ENCODE peak calls at places on chromosomes 13 and 19, in seven cellular contexts. F, S, U, N, M, H and T are unnamed samples.

GRCh38 chr19:3136684-3137055 is 837 bp downstream of the GNA15 start:
- DNase-seq in F (no peak), S (no peak), U (no peak), N (no peak), M (no peak), H (no peak), T (no peak)

GRCh38 chr13:36130542-36131214 is 504 bp downstream of the DCLK1 start:
- DNase-seq in F (no peak), S (peak; percentile 18), U (peak; percentile 45), N (no peak), M (peak; percentile 77), H (no peak), T (peak; percentile 30)

GRCh38 chr13:36133950-36134349 is 2.8 kb upstream of the DCLK1 start:
- DNase-seq in F (no peak), S (no peak), U (no peak), N (no peak), M (peak; percentile 20), H (no peak), T (no peak)

GRCh38 chr19:33264881-33265445 is 37.4 kb downstream of the CEBPA start:
- DNase-seq in F (no peak), S (no peak), U (no peak), N (no peak), M (no peak), H (no peak), T (no peak)

GRCh38 chr13:26377038-26377437 is 123.1 kb downstream of the CDK8 start:
- DNase-seq in F (peak; percentile 3), S (no peak), U (no peak), N (peak; percentile 8), M (peak; percentile 81), H (peak; percentile 44), T (no peak)

GRCh38 chr19:49061445-49061844 is 3.2 kb downstream of the NTF4 start:
- DNase-seq in F (no peak), S (no peak), U (no peak), N (no peak), M (no peak), H (no peak), T (no peak)

GRCh38 chr13:30301827-30302226 is 5.5 kb downstream of the KATNAL1 start:
- DNase-seq in F (no peak), S (no peak), U (no peak), N (no peak), M (no peak), H (no peak), T (no peak)

GRCh38 chr19:5337886-5338595 is 2.6 kb downstream of the PTPRS start:
- DNase-seq in F (no peak), S (no peak), U (no peak), N (no peak), M (no peak), H (no peak), T (no peak)

GRCh38 chr19:49690073-49690655 is 752 bp upstream of the CPT1C start:
- DNase-seq in F (no peak), S (no peak), U (no peak), N (no peak), M (peak; percentile 34), H (no peak), T (no peak)

GRCh38 chr13:40109324-40109958 is 454.0 kb downstream of the COG6 start:
- DNase-seq in F (peak; percentile 73), S (no peak), U (peak; percentile 40), N (no peak), M (no peak), H (peak; percentile 82), T (no peak)

GRCh38 chr13:21971662-21972635 is 301.1 kb downstream of the FGF9 start:
- DNase-seq in F (peak; percentile 96), S (no peak), U (no peak), N (no peak), M (no peak), H (no peak), T (no peak)

GRCh38 chr13:74715718-74716117 is 581.5 kb upstream of the KLF12 start:
- DNase-seq in F (no peak), S (no peak), U (no peak), N (no peak), M (no peak), H (peak; percentile 54), T (no peak)

GRCh38 chr13:100129605-100130004 is 40.7 kb downstream of the PCCA start:
- DNase-seq in F (no peak), S (no peak), U (peak; percentile 23), N (no peak), M (peak; percentile 50), H (no peak), T (no peak)

GRCh38 chr13:67299072-67299635 is 69.0 kb upstream of the PCDH9 start:
- DNase-seq in F (peak; percentile 91), S (no peak), U (no peak), N (no peak), M (no peak), H (peak; percentile 73), T (no peak)

GRCh38 chr13:43988302-43988701 is 108.6 kb downstream of the LACC1 start:
- DNase-seq in F (no peak), S (no peak), U (no peak), N (no peak), M (no peak), H (peak; percentile 17), T (no peak)

GRCh38 chr19:48798937-48799336 is 11.9 kb downstream of the BCAT2 start:
- DNase-seq in F (peak; percentile 14), S (no peak), U (no peak), N (no peak), M (peak; percentile 77), H (no peak), T (no peak)

GRCh38 chr13:97225533-97225932 is 3.4 kb downstream of the MBNL2 start:
- DNase-seq in F (no peak), S (no peak), U (no peak), N (no peak), M (no peak), H (no peak), T (no peak)

GRCh38 chr13:28494537-28494860 is 429 bp downstream of the FLT1 start:
- DNase-seq in F (no peak), S (no peak), U (no peak), N (no peak), M (no peak), H (no peak), T (no peak)

GRCh38 chr13:59452189-59452588 is 711.5 kb downstream of the DIAPH3 start:
- DNase-seq in F (no peak), S (no peak), U (peak; percentile 26), N (no peak), M (no peak), H (no peak), T (no peak)

GRCh38 chr19:10224337-10224736 is 6.8 kb downstream of the S1PR2 start:
- DNase-seq in F (no peak), S (no peak), U (no peak), N (no peak), M (no peak), H (no peak), T (no peak)
- H3K4me1 ChIP-seq in F (peaks cover 26% of the 10 kb centered on the region), S (peaks cover 32% of the 10 kb centered on the region), U (no peaks in the 10 kb centered on the region), N (peaks cover 2% of the 10 kb centered on the region), M (no peaks in the 10 kb centered on the region), H (no peaks in the 10 kb centered on the region), T (peaks cover 48% of the 10 kb centered on the region)

GRCh38 chr19:15126511-15126910 is 19.3 kb downstream of the SYDE1 start:
- DNase-seq in F (no peak), S (no peak), U (no peak), N (no peak), M (no peak), H (no peak), T (no peak)

GRCh38 chr19:15123031-15123890 is 16.1 kb downstream of the SYDE1 start:
- DNase-seq in F (no peak), S (no peak), U (no peak), N (no peak), M (no peak), H (no peak), T (no peak)

GRCh38 chr19:15124572-15125231 is 17.5 kb downstream of the SYDE1 start:
- DNase-seq in F (no peak), S (no peak), U (no peak), N (no peak), M (peak; percentile 87), H (no peak), T (no peak)

GRCh38 chr19:15123900-15124299 is 16.7 kb downstream of the SYDE1 start:
- DNase-seq in F (no peak), S (peak; percentile 82), U (peak; percentile 58), N (no peak), M (no peak), H (no peak), T (peak; percentile 85)

GRCh38 chr19:15125232-15126067 is 18.2 kb downstream of the SYDE1 start:
- DNase-seq in F (peak; percentile 95), S (peak; percentile 98), U (peak; percentile 98), N (peak; percentile 97), M (peak; percentile 100), H (peak; percentile 98), T (peak; percentile 99)
- TF ChIP-seq CTCF in F (no peak), S (peak; percentile 15), U (no peak), N (no peak), M (no peak), H (no peak), T (no peak)

GRCh38 chr19:15280915-15281683 is 48.9 kb upstream of the EPHX3 start:
- DNase-seq in F (peak; percentile 89), S (peak; percentile 81), U (peak; percentile 86), N (no peak), M (no peak), H (peak; percentile 23), T (peak; percentile 91)
- H3K4me1 ChIP-seq in F (peaks cover 50% of the 10 kb centered on the region), S (peaks cover 100% of the 10 kb centered on the region), U (no peaks in the 10 kb centered on the region), N (peaks cover 21% of the 10 kb centered on the region), M (peaks cover 71% of the 10 kb centered on the region), H (peaks cover 37% of the 10 kb centered on the region), T (peaks cover 100% of the 10 kb centered on the region)

DNA sequence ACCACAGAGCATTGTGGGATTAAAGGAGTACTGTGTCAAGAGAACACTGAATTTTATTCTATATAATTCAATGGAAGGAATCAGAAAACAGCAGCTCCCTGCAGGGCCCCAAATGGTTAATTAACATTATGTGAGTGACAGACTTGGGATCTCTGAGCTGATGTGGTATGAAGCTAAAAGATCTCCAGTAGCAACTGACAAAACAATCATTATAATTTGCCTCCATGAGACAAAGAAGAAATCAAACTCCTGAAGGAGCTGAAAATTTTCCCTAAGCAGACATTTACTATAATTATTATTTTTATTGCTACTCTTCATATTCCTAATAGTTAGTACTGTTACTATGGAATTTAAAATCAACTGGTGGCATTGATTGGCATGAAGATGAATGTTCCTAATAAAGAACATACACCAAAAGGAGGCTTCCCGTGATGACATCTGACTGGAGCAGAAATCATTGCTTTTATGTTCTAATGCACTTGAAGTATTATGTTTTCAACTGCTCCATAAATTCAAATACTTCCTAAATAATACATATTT is 28.8 kb upstream of the RFC3 start:
- DNase-seq in F (no peak), S (no peak), U (no peak), N (no peak), M (no peak), H (no peak), T (no peak)
- TF ChIP-seq CTCF in F (no peak), S (no peak), U (no peak), N (no peak), M (no peak), H (no peak), T (no peak)